ENCODE peak calls at places on chromosomes 16 and 17, in nine cellular contexts. One of them, this sample, is unnamed.

GRCh38 chr17:79388556-79389295 is 222.1 kb downstream of the RBFOX3 start:
- DNase-seq in sciatic nerve: no peak
- DNase-seq in stromal cell of bone marrow: no peak
- DNase-seq in T-cell: no peak
- DNase-seq in lung: peak; percentile 43
- DNase-seq in skeletal muscle cell: no peak
- DNase-seq in fibroblast of lung: peak; percentile 11
- DNase-seq in activated T-cell treated with anti-CD3 and anti-CD28 coated beads for 1 hour: no peak
- DNase-seq in pancreas: peak; percentile 63
- DNase-seq in this sample: peak; percentile 62

GRCh38 chr17:76641501-76641900 is 2.1 kb downstream of the ST6GALNAC1 start:
- DNase-seq in sciatic nerve: no peak
- DNase-seq in stromal cell of bone marrow: no peak
- DNase-seq in T-cell: no peak
- DNase-seq in lung: no peak
- DNase-seq in skeletal muscle cell: no peak
- DNase-seq in fibroblast of lung: no peak
- DNase-seq in activated T-cell treated with anti-CD3 and anti-CD28 coated beads for 1 hour: no peak
- DNase-seq in pancreas: no peak
- DNase-seq in this sample: no peak

GRCh38 chr17:9700136-9700535 is 54.8 kb downstream of the USP43 start:
- DNase-seq in sciatic nerve: no peak
- DNase-seq in stromal cell of bone marrow: no peak
- DNase-seq in T-cell: no peak
- DNase-seq in lung: no peak
- DNase-seq in skeletal muscle cell: no peak
- DNase-seq in fibroblast of lung: no peak
- DNase-seq in activated T-cell treated with anti-CD3 and anti-CD28 coated beads for 1 hour: no peak
- DNase-seq in pancreas: no peak
- DNase-seq in this sample: no peak

GRCh38 chr16:85777583-85778310 is 21.6 kb downstream of the EMC8 start:
- DNase-seq in sciatic nerve: no peak
- DNase-seq in stromal cell of bone marrow: no peak
- DNase-seq in T-cell: no peak
- DNase-seq in lung: no peak
- DNase-seq in skeletal muscle cell: no peak
- DNase-seq in fibroblast of lung: no peak
- DNase-seq in activated T-cell treated with anti-CD3 and anti-CD28 coated beads for 1 hour: no peak
- DNase-seq in pancreas: no peak
- DNase-seq in this sample: peak; percentile 33

GRCh38 chr16:79272141-79272577 is 328.4 kb downstream of the MAF start:
- DNase-seq in sciatic nerve: no peak
- DNase-seq in stromal cell of bone marrow: no peak
- DNase-seq in T-cell: peak; percentile 51
- DNase-seq in lung: no peak
- DNase-seq in skeletal muscle cell: no peak
- DNase-seq in fibroblast of lung: no peak
- DNase-seq in activated T-cell treated with anti-CD3 and anti-CD28 coated beads for 1 hour: peak; percentile 16
- DNase-seq in pancreas: no peak
- DNase-seq in this sample: no peak

GRCh38 chr16:8109510-8110369 is 480.6 kb downstream of the TMEM114 start:
- DNase-seq in sciatic nerve: no peak
- DNase-seq in stromal cell of bone marrow: no peak
- DNase-seq in T-cell: no peak
- DNase-seq in lung: no peak
- DNase-seq in skeletal muscle cell: no peak
- DNase-seq in fibroblast of lung: no peak
- DNase-seq in activated T-cell treated with anti-CD3 and anti-CD28 coated beads for 1 hour: no peak
- DNase-seq in pancreas: no peak
- DNase-seq in this sample: no peak

GRCh38 chr17:31858647-31859486 is at the start of gene COPRS:
- DNase-seq in sciatic nerve: peak; percentile 91
- DNase-seq in stromal cell of bone marrow: peak; percentile 74
- DNase-seq in T-cell: peak; percentile 80
- DNase-seq in lung: peak; percentile 90
- DNase-seq in skeletal muscle cell: peak; percentile 59
- DNase-seq in fibroblast of lung: peak; percentile 87
- DNase-seq in activated T-cell treated with anti-CD3 and anti-CD28 coated beads for 1 hour: peak; percentile 77
- DNase-seq in pancreas: peak; percentile 90
- DNase-seq in this sample: peak; percentile 96

GRCh38 chr16:69890891-69891282 is 60.2 kb upstream of the CLEC18A start:
- DNase-seq in sciatic nerve: no peak
- DNase-seq in stromal cell of bone marrow: no peak
- DNase-seq in T-cell: no peak
- DNase-seq in lung: no peak
- DNase-seq in skeletal muscle cell: no peak
- DNase-seq in fibroblast of lung: no peak
- DNase-seq in activated T-cell treated with anti-CD3 and anti-CD28 coated beads for 1 hour: no peak
- DNase-seq in pancreas: no peak
- DNase-seq in this sample: no peak

GRCh38 chr17:354651-355556 is 2.3 kb upstream of the RPH3AL start:
- DNase-seq in sciatic nerve: no peak
- DNase-seq in stromal cell of bone marrow: no peak
- DNase-seq in T-cell: no peak
- DNase-seq in lung: peak; percentile 83
- DNase-seq in skeletal muscle cell: no peak
- DNase-seq in fibroblast of lung: no peak
- DNase-seq in activated T-cell treated with anti-CD3 and anti-CD28 coated beads for 1 hour: no peak
- DNase-seq in pancreas: no peak
- DNase-seq in this sample: no peak

GRCh38 chr17:73320601-73321264 is 8.9 kb upstream of the CDC42EP4 start:
- DNase-seq in sciatic nerve: no peak
- DNase-seq in stromal cell of bone marrow: no peak
- DNase-seq in T-cell: no peak
- DNase-seq in lung: no peak
- DNase-seq in skeletal muscle cell: no peak
- DNase-seq in fibroblast of lung: no peak
- DNase-seq in activated T-cell treated with anti-CD3 and anti-CD28 coated beads for 1 hour: no peak
- DNase-seq in pancreas: no peak
- DNase-seq in this sample: peak; percentile 76

GRCh38 chr16:85974428-85975375 is 75.7 kb downstream of the IRF8 start:
- DNase-seq in sciatic nerve: no peak
- DNase-seq in stromal cell of bone marrow: no peak
- DNase-seq in T-cell: no peak
- DNase-seq in lung: no peak
- DNase-seq in skeletal muscle cell: no peak
- DNase-seq in fibroblast of lung: no peak
- DNase-seq in activated T-cell treated with anti-CD3 and anti-CD28 coated beads for 1 hour: no peak
- DNase-seq in pancreas: no peak
- DNase-seq in this sample: no peak

GRCh38 chr17:44384823-44385286 is 4.6 kb downstream of the ITGA2B start:
- DNase-seq in sciatic nerve: no peak
- DNase-seq in stromal cell of bone marrow: no peak
- DNase-seq in T-cell: no peak
- DNase-seq in lung: no peak
- DNase-seq in skeletal muscle cell: no peak
- DNase-seq in fibroblast of lung: no peak
- DNase-seq in activated T-cell treated with anti-CD3 and anti-CD28 coated beads for 1 hour: no peak
- DNase-seq in pancreas: no peak
- DNase-seq in this sample: no peak

This sample was measured in adipocyte.